ENCODE peak calls at places on chromosomes 5 and 9, in seven cellular contexts. J is mammary epithelial cell, N is uterus, C is psoas muscle, Y is aorta, R is astrocyte, B is dorsolateral prefrontal cortex. G is an unnamed sample. For H3K27me3, the result is how much of the 10 kb centered on the place peaks cover.

GRCh38 chr5:76367623-76368366 is 35.3 kb upstream of the IQGAP2 start:
- DNase-seq in B (no peak), R (peak), Y (no peak), J (peak), N (no peak), C (no peak), G (no peak)

GRCh38 chr9:16884952-16885513 is 14.6 kb upstream of the BNC2 start:
- DNase-seq in B (no peak), C (no peak), Y (peak), R (peak), N (no peak), J (no peak), G (peak)

GRCh38 chr9:119044801-119045200 is 324.4 kb downstream of the BRINP1 start:
- DNase-seq in J (peak), R (no peak), Y (no peak), C (no peak), B (no peak), N (no peak), G (no peak)

GRCh38 chr9:70772591-70772990 is 348.8 kb downstream of the TRPM3 start:
- DNase-seq in J (no peak), B (no peak), R (no peak), C (no peak), Y (no peak), N (no peak), G (no peak)

GRCh38 chr5:88660326-88660946 is 222.5 kb downstream of the MEF2C start:
- DNase-seq in R (peak), J (peak), B (peak), N (no peak), Y (no peak), C (no peak), G (no peak)

GRCh38 chr9:128419061-128419925 is 1.4 kb upstream of the CERCAM start:
- DNase-seq in R (no peak), C (no peak), B (no peak), N (peak), Y (no peak), J (no peak), G (no peak)

GRCh38 chr9:123437201-123437600 is 81.2 kb downstream of the CRB2 start:
- DNase-seq in C (no peak), J (no peak), R (no peak), N (no peak), Y (no peak), B (no peak), G (no peak)

GRCh38 chr5:81986126-81986525 is 14.3 kb downstream of the ATG10 start:
- DNase-seq in C (no peak), R (peak), Y (no peak), J (no peak), N (no peak), B (no peak), G (no peak)

GRCh38 chr9:114311571-114312512 is 11.1 kb upstream of the ORM1 start:
- DNase-seq in B (no peak), C (no peak), Y (no peak), R (no peak), N (peak), J (no peak), G (no peak)

GRCh38 chr9:77589046-77589795 is 58.9 kb downstream of the GNA14 start:
- DNase-seq in Y (no peak), B (no peak), C (no peak), R (no peak), N (no peak), J (peak), G (no peak)

GRCh38 chr9:119634036-119634435 is 264.8 kb upstream of the BRINP1 start:
- DNase-seq in B (no peak), N (no peak), Y (no peak), C (no peak), J (no peak), R (no peak), G (no peak)

GRCh38 chr5:9632495-9632894 is 2.3 kb upstream of the TAS2R1 start:
- DNase-seq in B (no peak), J (no peak), C (no peak), N (no peak), Y (no peak), R (no peak), G (no peak)

GRCh38 chr5:39674209-39675082 is 249.7 kb upstream of the DAB2 start:
- DNase-seq in J (no peak), C (no peak), N (no peak), R (no peak), B (no peak), Y (no peak), G (no peak)

GRCh38 chr9:90105793-90106192 is 501.0 kb downstream of the GADD45G start:
- DNase-seq in Y (no peak), C (no peak), N (no peak), R (no peak), B (no peak), J (no peak), G (no peak)

GRCh38 chr9:136090060-136090735 is 4.9 kb downstream of the NACC2 start:
- DNase-seq in B (no peak), R (no peak), N (no peak), J (no peak), Y (peak), C (peak), G (no peak)

GRCh38 chr5:11247224-11247623 is 486.2 kb upstream of the DAP start:
- DNase-seq in N (no peak), Y (no peak), B (no peak), J (no peak), R (no peak), C (no peak), G (no peak)

GRCh38 chr5:152329191-152329590 is 75.9 kb downstream of the NMUR2 start:
- DNase-seq in R (no peak), C (no peak), J (no peak), Y (no peak), N (no peak), B (no peak), G (no peak)

GRCh38 chr5:156913719-156914370 is 49.2 kb downstream of the TIMD4 start:
- DNase-seq in R (no peak), Y (no peak), B (no peak), N (no peak), J (no peak), C (no peak), G (no peak)

GRCh38 chr5:107633171-107633901 is 37.4 kb downstream of the EFNA5 start:
- DNase-seq in C (no peak), J (no peak), N (no peak), B (no peak), Y (no peak), R (peak), G (no peak)

GRCh38 chr9:116154334-116154975 is 864 bp downstream of the PAPPA start:
- DNase-seq in Y (no peak), C (peak), J (no peak), N (peak), R (no peak), B (no peak), G (no peak)

GRCh38 chr9:116153765-116154333 is at the start of gene PAPPA:
- DNase-seq in Y (no peak), J (no peak), C (no peak), R (no peak), N (peak), B (no peak), G (no peak)

GRCh38 chr9:116152390-116152789 is 1.2 kb upstream of the PAPPA start:
- DNase-seq in Y (no peak), J (peak), C (no peak), N (no peak), R (no peak), B (no peak), G (no peak)

GRCh38 chr9:116151966-116152381 is 1.6 kb upstream of the PAPPA start:
- DNase-seq in R (peak), Y (no peak), B (no peak), J (peak), C (no peak), N (no peak), G (peak)

DNA sequence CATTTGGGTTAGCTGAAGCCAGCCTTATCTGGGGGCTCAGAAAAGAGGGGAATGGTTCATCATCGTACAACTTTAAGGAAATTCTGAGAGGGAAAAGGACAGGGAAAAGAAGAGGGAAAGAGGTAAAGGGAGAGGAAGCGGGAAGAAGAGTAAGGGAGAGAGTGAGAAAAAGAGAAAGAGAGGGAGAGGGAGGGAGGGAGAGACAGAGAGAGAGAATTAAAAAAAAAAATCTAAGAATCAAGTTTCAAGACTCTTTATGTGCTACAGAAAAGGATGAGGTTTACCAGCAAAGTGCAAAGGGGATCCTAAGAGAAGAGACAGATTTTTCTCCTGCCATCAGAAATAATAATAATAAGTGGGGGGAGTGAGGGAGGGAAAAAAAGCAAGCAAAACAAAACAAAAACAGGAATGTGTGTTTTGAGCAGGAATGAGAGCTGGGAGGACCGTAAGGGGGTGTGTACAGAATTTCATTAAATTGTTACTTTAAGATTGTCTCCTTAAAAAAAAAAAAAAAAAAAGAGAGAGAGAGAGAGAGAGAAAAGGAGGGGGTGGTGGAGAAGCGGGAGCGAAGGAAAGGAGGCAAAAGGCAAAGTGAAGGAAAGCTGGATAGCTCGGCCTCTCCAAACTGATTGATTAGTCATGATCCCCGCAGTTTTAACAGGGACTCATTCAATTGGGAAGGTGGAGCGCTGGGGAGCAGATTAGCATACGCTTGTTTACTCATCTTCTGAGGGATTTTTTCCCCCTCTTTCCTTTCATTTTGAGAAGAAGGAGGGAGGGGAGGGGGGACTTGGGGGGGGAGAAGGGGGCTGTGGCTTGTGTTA is 438 bp upstream of the PAPPA start:
- DNase-seq in C (no peak), B (no peak), Y (no peak), J (no peak), R (peak), N (peak), G (peak)
- H3K27me3 ChIP-seq in C (under half), B (under half), Y (under half), J (under half), R (under half), N (under half), G (under half)

DNA sequence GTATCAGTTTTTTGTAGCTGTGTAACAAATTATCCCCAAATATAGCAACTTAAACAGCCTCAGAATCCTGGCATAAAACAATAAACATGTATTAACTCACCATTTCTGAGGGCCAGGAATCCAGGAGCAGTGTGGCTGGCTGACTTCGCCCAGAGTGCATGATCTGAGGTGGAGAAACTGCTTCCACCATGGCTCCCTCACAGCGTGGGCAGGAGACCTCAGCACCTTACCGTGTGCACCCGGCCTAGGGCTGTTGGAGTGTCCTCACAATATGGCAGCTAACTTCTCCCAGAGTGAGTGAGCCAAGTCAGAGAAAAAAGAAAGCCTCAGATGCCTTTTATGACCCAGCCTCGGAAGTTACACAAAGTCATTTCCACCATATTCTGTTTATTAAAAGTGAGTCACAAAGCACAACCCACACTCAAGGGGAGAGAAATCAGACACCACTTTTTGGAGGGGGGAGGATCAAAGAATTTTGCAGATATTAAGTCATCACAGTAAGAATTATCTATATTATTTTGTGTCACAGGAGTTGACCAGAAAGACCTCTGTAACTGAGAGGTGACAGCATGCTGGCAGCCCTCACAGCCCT is 59.6 kb downstream of the TSTD2 start:
- DNase-seq in R (no peak), J (no peak), N (peak), C (no peak), B (no peak), Y (no peak), G (no peak)
- H3K27ac ChIP-seq in R (no peak), J (no peak), N (peak), C (peak), B (no peak), Y (no peak), G (no peak)

GRCh38 chr9:75889577-75889976 is 896 bp upstream of the PCSK5 start:
- DNase-seq in Y (no peak), B (no peak), C (no peak), J (no peak), R (no peak), N (no peak), G (no peak)
- H3K27me3 ChIP-seq in Y (under half), B (under half), C (under half), J (under half), R (under half), N (under half), G (under half)

DNA sequence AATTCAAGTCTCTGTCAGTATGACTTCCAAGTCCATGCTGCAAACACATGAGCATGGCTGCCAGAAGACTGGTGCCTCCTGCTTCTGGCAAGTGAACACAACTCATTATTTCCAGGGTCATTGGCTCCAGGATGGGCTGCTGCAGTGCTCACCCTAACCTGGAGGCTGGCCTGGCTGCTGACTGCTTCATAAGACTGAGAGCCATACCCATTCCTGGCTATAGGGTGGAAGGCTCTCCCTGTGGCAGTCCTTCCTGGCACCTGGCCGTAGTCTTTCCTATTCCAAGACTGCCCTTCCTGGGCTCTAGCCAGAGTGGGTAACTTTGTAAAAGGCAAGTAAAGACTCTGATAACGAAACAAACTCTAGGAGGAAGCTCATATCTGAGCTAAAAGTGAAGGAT is 51.2 kb downstream of the CXXC5 start:
- DNase-seq in C (no peak), R (no peak), J (no peak), B (no peak), Y (peak), N (no peak), G (no peak)
- H3K27ac ChIP-seq in C (no peak), R (no peak), J (no peak), B (peak), Y (no peak), N (peak), G (no peak)

GRCh38 chr5:170498811-170499210 is 5.0 kb upstream of the KCNIP1 start:
- DNase-seq in C (no peak), J (no peak), Y (no peak), B (no peak), N (no peak), R (no peak), G (no peak)
- H3K27me3 ChIP-seq in C (under half), J (under half), Y (under half), B (under half), N (under half), R (under half), G (under half)

G was measured in AG04450.